ENCODE peak calls at places on chromosomes 16 and 17, in five cellular contexts. X is CD4-positive, alpha-beta memory T cell; F is cardiac muscle cell; O is CD8-positive, alpha-beta memory T cell; J is hepatocyte. C is an unnamed sample.
A peak's percentile ranks its signal among the peaks of the same experiment; 100 is the strongest.

GRCh38 chr17:65954148-65954449 is 237.8 kb downstream of the CEP112 start:
- DNase-seq in X (no peak), J (no peak), F (no peak), O (no peak), C (no peak)

GRCh38 chr17:9859781-9860180 is 34.1 kb downstream of the GLP2R start:
- DNase-seq in J (no peak), X (no peak), O (no peak), F (no peak), C (no peak)

GRCh38 chr16:84055801-84056634 is 13.4 kb upstream of the SLC38A8 start:
- DNase-seq in O (no peak), F (no peak), J (no peak), X (no peak), C (no peak)

GRCh38 chr16:62079236-62079635 is 43.0 kb upstream of the CDH8 start:
- DNase-seq in J (no peak), O (no peak), X (no peak), F (no peak), C (no peak)

GRCh38 chr16:49889725-49890397 is 33.9 kb upstream of the ZNF423 start:
- DNase-seq in X (no peak), F (no peak), J (no peak), O (no peak), C (no peak)

GRCh38 chr17:14387036-14387435 is 86.2 kb downstream of the HS3ST3B1 start:
- DNase-seq in J (no peak), O (no peak), F (no peak), X (no peak), C (no peak)

GRCh38 chr17:71304498-71305158 is 816.2 kb upstream of the SOX9 start:
- DNase-seq in X (no peak), O (no peak), F (no peak), J (no peak), C (no peak)

GRCh38 chr17:70307430-70307829 is 138.1 kb downstream of the KCNJ2 start:
- DNase-seq in J (no peak), F (no peak), X (no peak), O (no peak), C (no peak)

GRCh38 chr17:57557793-57558681 is 187.1 kb downstream of the CCDC182 start:
- DNase-seq in J (peak; percentile 66), O (no peak), X (no peak), F (no peak), C (no peak)

GRCh38 chr17:42306385-42306667 is 18.0 kb downstream of the STAT5A start:
- DNase-seq in O (no peak), F (no peak), J (no peak), X (no peak), C (no peak)

GRCh38 chr16:6573577-6573976 is 759.1 kb upstream of the RBFOX1 start:
- DNase-seq in F (peak; percentile 70), O (no peak), X (no peak), J (peak; percentile 60), C (no peak)

GRCh38 chr17:31663576-31663975 is 195.5 kb downstream of the COPRS start:
- DNase-seq in J (no peak), X (no peak), O (no peak), F (no peak), C (no peak)

GRCh38 chr17:82592289-82592683 is 56.0 kb downstream of the WDR45B start:
- DNase-seq in J (peak; percentile 58), O (no peak), F (no peak), X (no peak), C (no peak)

GRCh38 chr17:14470417-14470816 is 169.5 kb downstream of the HS3ST3B1 start:
- DNase-seq in J (no peak), F (no peak), O (no peak), X (no peak), C (no peak)

GRCh38 chr16:21663889-21664647 is at the start of gene OTOA:
- DNase-seq in F (peak; percentile 18), J (peak; percentile 24), X (peak; percentile 17), O (peak; percentile 7), C (no peak)

GRCh38 chr17:60393840-60394529 is 2.1 kb upstream of the USP32 start:
- DNase-seq in X (no peak), J (no peak), F (no peak), O (no peak), C (no peak)

GRCh38 chr17:46770818-46771600 is 47.5 kb downstream of the WNT3 start:
- DNase-seq in O (no peak), X (peak; percentile 12), J (peak; percentile 83), F (peak; percentile 72), C (peak; percentile 37)

GRCh38 chr17:40242774-40243173 is 23.7 kb downstream of the WIPF2 start:
- DNase-seq in O (no peak), J (no peak), F (no peak), X (no peak), C (no peak)

GRCh38 chr17:73371285-73371684 is 59.5 kb upstream of the CDC42EP4 start:
- DNase-seq in O (no peak), X (no peak), F (no peak), J (no peak), C (no peak)

GRCh38 chr17:1203111-1203966 is 23.6 kb upstream of the ABR start:
- DNase-seq in O (peak; percentile 45), F (peak; percentile 68), X (peak; percentile 48), J (peak; percentile 86), C (peak; percentile 46)

GRCh38 chr17:78884148-78884870 is 18.7 kb downstream of the CEP295NL start:
- DNase-seq in X (no peak), F (no peak), O (no peak), J (no peak), C (no peak)

GRCh38 chr16:84650062-84650991 is 2.0 kb downstream of the KLHL36 start:
- DNase-seq in X (no peak), F (no peak), J (peak; percentile 27), O (no peak), C (no peak)

GRCh38 chr16:67387479-67388079 is 5.7 kb downstream of the TPPP3 start:
- DNase-seq in J (no peak), O (no peak), X (no peak), F (no peak), C (no peak)

GRCh38 chr16:69481901-69482341 is 57.5 kb downstream of the CYB5B start:
- DNase-seq in J (no peak), O (no peak), F (no peak), X (no peak), C (no peak)

GRCh38 chr17:49633762-49634486 is 44.0 kb downstream of the SPOP start:
- DNase-seq in J (no peak), F (no peak), X (no peak), O (no peak), C (no peak)

GRCh38 chr17:79788455-79788854 is 8.4 kb downstream of the CBX8 start:
- DNase-seq in X (no peak), F (no peak), O (no peak), J (no peak), C (no peak)

GRCh38 chr16:2964416-2965223 is 545 bp downstream of the KREMEN2 start:
- DNase-seq in J (peak; percentile 79), F (peak; percentile 86), O (peak; percentile 55), X (peak; percentile 54), C (peak; percentile 44)

GRCh38 chr16:84844049-84844350 is 24.2 kb downstream of the CRISPLD2 start:
- DNase-seq in X (no peak), J (no peak), F (no peak), O (no peak), C (no peak)

DNA sequence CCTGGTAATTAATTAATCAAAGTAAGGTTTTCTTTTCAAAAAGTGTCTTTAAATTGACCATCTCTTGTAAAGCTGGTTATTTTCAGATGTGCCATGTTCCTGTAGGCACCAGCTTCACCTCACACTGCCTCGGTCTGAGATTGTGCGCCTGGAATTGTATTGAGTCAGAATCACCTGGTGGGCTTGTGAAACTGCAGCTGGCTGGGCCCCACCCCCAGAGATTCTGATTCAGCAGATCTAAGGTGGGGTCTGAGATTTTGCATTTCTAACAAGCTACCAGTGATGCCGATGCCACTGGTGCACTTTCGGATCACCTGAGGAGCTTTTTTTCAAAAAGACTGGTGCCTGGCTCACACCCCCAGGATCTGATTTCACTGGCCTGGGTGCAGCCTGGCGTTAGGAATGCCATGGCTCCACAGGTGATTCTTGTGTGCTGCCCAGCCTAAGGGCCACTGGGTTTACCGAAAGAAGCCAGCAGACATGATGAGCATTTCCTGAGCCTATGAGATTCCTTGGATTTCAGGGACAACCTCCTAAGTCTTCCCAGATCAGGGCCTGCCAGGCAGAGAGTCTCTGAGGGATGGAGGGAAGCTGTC is 59.2 kb upstream of the TOB1 start:
- DNase-seq in X (no peak), J (no peak), O (no peak), F (no peak), C (no peak)
- H3K27ac ChIP-seq in X (no peak overlapping the region), J (no peak overlapping the region), O (no peak overlapping the region), F (no peak overlapping the region), C (no peak overlapping the region)

GRCh38 chr16:89922884-89923639 is at the start of gene TUBB3:
- DNase-seq in O (no peak), X (no peak), J (peak; percentile 93), F (peak; percentile 87), C (no peak)
- H3K27ac ChIP-seq in O (peak within 1 kb of the TSS; percentile 57), X (no peak within 1 kb of the TSS), J (peak within 1 kb of the TSS; percentile 99), F (no peak within 1 kb of the TSS), C (no peak within 1 kb of the TSS)

GRCh38 chr17:76554131-76554530 is 14.3 kb downstream of the PRCD start:
- DNase-seq in F (no peak), O (no peak), J (no peak), X (no peak), C (no peak)

GRCh38 chr17:76556759-76557367 is 17.0 kb downstream of the PRCD start:
- DNase-seq in O (peak; percentile 35), J (peak; percentile 70), X (peak; percentile 74), F (no peak), C (no peak)

GRCh38 chr17:76551685-76552084 is 11.8 kb downstream of the PRCD start:
- DNase-seq in O (no peak), J (no peak), F (no peak), X (no peak), C (no peak)

GRCh38 chr17:76550712-76551615 is 11.1 kb downstream of the PRCD start:
- DNase-seq in J (no peak), X (no peak), F (no peak), O (no peak), C (no peak)

GRCh38 chr17:76553163-76553908 is 13.5 kb downstream of the PRCD start:
- DNase-seq in F (no peak), O (no peak), X (no peak), J (no peak), C (no peak)
- H3K27ac ChIP-seq in F (no peak overlapping the region), O (no peak overlapping the region), X (no peak overlapping the region), J (no peak overlapping the region), C (no peak overlapping the region)

DNA sequence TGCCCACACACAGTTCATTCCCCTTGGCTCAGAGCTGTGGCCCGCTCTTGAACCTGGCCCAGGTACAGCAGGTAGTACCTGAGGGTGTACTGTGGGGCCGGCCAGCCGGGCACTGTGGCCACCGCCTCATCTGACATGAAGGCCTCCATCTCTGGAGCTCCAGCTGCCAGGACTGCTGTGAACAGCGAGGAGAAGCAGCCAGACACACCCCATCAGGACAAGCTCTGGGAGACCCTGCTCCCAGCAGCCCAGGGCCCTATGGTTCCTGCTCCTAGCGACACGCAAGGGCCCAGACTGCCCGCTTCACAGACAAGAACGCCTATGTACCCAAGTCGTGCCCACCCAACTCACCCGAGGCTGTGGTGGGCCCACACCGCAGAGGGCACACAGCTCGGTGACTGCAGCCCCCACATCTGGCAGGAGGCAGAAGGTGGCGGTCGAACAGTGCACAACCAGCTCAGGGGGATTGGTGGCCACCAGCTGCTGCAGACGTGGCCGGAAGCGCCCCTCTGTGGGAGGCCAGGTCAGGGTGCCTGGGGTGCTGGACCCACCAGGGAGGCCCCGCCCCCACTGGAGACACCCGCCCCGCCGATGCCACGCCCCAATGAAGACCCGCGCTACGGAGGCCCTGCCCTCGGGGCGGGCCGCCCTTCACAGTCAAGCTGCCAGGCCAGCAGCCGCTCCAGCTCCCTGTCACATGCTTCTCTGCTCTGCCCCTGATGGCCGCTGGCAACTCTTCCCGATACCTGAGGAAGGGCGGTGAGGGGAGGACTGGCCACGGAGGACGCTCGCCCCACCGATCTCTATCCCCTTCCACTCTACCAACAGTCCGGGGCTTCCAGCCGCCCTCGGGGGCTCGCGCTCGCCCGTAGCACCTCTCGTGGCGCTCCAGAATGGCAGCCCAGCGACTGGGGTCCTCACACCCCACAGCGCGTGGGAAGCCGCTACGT is 1.1 kb upstream of the STUB1 start:
- DNase-seq in X (peak; percentile 44), O (peak; percentile 52), F (peak; percentile 88), J (peak; percentile 85), C (no peak)
- H3K27ac ChIP-seq in X (peak overlapping the region; percentile 50), O (peak overlapping the region; percentile 24), F (peak overlapping the region; percentile 92), J (peak overlapping the region; percentile 97), C (no peak overlapping the region)

C was measured in CD4-positive, alpha-beta T cell.